ENCODE peak calls at places on chromosomes 7 and 10, in eight cellular contexts. U, M, F, X, G, Q, S and H are unnamed samples.

GRCh38 chr10:8054498-8055407 is at the start of gene GATA3:
- DNase-seq in F (no peak), Q (peak), X (peak), M (peak), U (peak), S (peak), G (no peak), H (peak)

GRCh38 chr10:98528166-98528784 is 81.5 kb upstream of the HPS1 start:
- DNase-seq in M (no peak), X (no peak), G (peak), Q (no peak), S (no peak), U (no peak), F (peak), H (no peak)

GRCh38 chr10:33229252-33229943 is 105.1 kb downstream of the NRP1 start:
- DNase-seq in F (no peak), S (no peak), G (no peak), M (no peak), U (no peak), X (no peak), Q (no peak), H (no peak)

GRCh38 chr10:22183771-22184466 is 33.9 kb downstream of the EBLN1 start:
- DNase-seq in G (peak), X (no peak), M (no peak), Q (no peak), S (no peak), U (no peak), F (no peak), H (no peak)

GRCh38 chr10:23035569-23035968 is 59.8 kb upstream of the MSRB2 start:
- DNase-seq in G (no peak), U (no peak), M (no peak), X (no peak), Q (no peak), F (no peak), S (no peak), H (no peak)

GRCh38 chr7:27409776-27410175 is 167.2 kb downstream of the EVX1 start:
- DNase-seq in X (no peak), F (no peak), M (no peak), S (no peak), G (peak), Q (no peak), U (no peak), H (no peak)

GRCh38 chr7:96179863-96180262 is 142.0 kb downstream of the SLC25A13 start:
- DNase-seq in M (no peak), S (no peak), Q (no peak), F (no peak), X (no peak), G (no peak), U (no peak), H (no peak)

GRCh38 chr10:73076361-73077183 is 20.1 kb downstream of the P4HA1 start:
- DNase-seq in F (no peak), G (peak), U (no peak), S (no peak), M (no peak), Q (no peak), X (no peak), H (no peak)

GRCh38 chr10:13971586-13972475 is 358.9 kb downstream of the FRMD4A start:
- DNase-seq in S (no peak), Q (no peak), X (no peak), G (peak), F (no peak), M (no peak), U (no peak), H (no peak)

GRCh38 chr10:132309879-132310591 is 2.3 kb upstream of the STK32C start:
- DNase-seq in S (no peak), X (no peak), G (no peak), Q (no peak), U (no peak), F (no peak), M (no peak), H (no peak)

GRCh38 chr7:47639495-47640110 is 57.7 kb upstream of the TNS3 start:
- DNase-seq in X (no peak), G (no peak), U (no peak), Q (no peak), S (no peak), F (no peak), M (no peak), H (no peak)

GRCh38 chr7:6423942-6424701 is 23.6 kb downstream of the DAGLB start:
- DNase-seq in U (no peak), X (no peak), M (no peak), F (no peak), S (no peak), Q (no peak), G (no peak), H (no peak)

GRCh38 chr10:58514102-58514472 is 1.4 kb downstream of the BICC1 start:
- DNase-seq in M (no peak), X (no peak), G (no peak), Q (no peak), S (no peak), F (no peak), U (no peak), H (no peak)

GRCh38 chr7:5421626-5422323 is 1.9 kb downstream of the TNRC18 start:
- DNase-seq in X (peak), S (no peak), U (no peak), Q (no peak), G (peak), F (peak), M (no peak), H (no peak)

GRCh38 chr10:89563861-89564478 is 28.6 kb upstream of the SLC16A12 start:
- DNase-seq in S (peak), X (no peak), G (peak), M (no peak), Q (no peak), F (peak), U (no peak), H (peak)

GRCh38 chr7:113015038-113015645 is 71.5 kb downstream of the GPR85 start:
- DNase-seq in X (no peak), M (no peak), G (no peak), S (no peak), Q (no peak), U (no peak), F (peak), H (no peak)

GRCh38 chr7:74585844-74586243 is 71.7 kb upstream of the GTF2I start:
- DNase-seq in G (no peak), M (no peak), X (no peak), Q (no peak), U (no peak), S (no peak), F (no peak), H (no peak)

GRCh38 chr7:64307254-64308018 is 6.3 kb upstream of the ZNF736 start:
- DNase-seq in G (peak), Q (peak), U (peak), X (peak), F (peak), S (peak), M (peak), H (peak)

GRCh38 chr7:140010194-140010895 is 52.4 kb downstream of the PARP12 start:
- DNase-seq in S (no peak), F (no peak), U (no peak), G (no peak), Q (no peak), X (no peak), M (no peak), H (no peak)

GRCh38 chr7:42128703-42129102 is 108.3 kb downstream of the GLI3 start:
- DNase-seq in X (no peak), M (no peak), U (no peak), F (no peak), Q (no peak), S (no peak), G (no peak), H (no peak)

GRCh38 chr10:27513451-27514191 is 9.5 kb downstream of the RAB18 start:
- DNase-seq in U (no peak), F (no peak), X (no peak), M (no peak), S (no peak), G (no peak), Q (peak), H (no peak)

GRCh38 chr7:19284136-19284535 is 138.9 kb upstream of the FERD3L start:
- DNase-seq in X (no peak), M (no peak), S (no peak), F (no peak), U (no peak), G (no peak), Q (no peak), H (no peak)

GRCh38 chr10:96478317-96478716 is 35.4 kb downstream of the TLL2 start:
- DNase-seq in F (no peak), G (no peak), X (no peak), Q (no peak), U (no peak), M (no peak), S (no peak), H (no peak)